ENCODE peak calls at places on chromosomes 7 and 10, in ten cellular contexts. C is activated CD8-positive, alpha-beta T cell treated with anti-CD3 and anti-CD28 coated beads for 36 hours; J is Caki2; O is activated CD4-positive, CD25-positive, alpha-beta regulatory T cell treated with anti-CD3 and anti-CD28 coated beads, Interleukin-2, amount 50 U/mL, for 72 hours; A is NCI-H345; G is RWPE1; Q is non-pigmented ciliary epithelial cell; D is ACHN; M is activated T-helper 1 cell treated with Interleukin-2 at 50 U/mL for 16 hours; N is HFFc6. L is an unnamed sample.
A peak's percentile ranks its signal among the peaks of the same experiment; 100 is the strongest.

GRCh38 chr7:158256091-158256816 is 331.4 kb downstream of the PTPRN2 start:
- DNase-seq in C (no peak), M (no peak), N (no peak), O (no peak), Q (no peak), J (no peak), D (no peak), A (no peak), G (no peak), L (no peak)

GRCh38 chr7:43792471-43792870 is 34.0 kb downstream of the BLVRA start:
- DNase-seq in A (no peak), J (no peak), O (no peak), D (no peak), N (no peak), M (no peak), Q (no peak), G (no peak), C (no peak), L (no peak)

GRCh38 chr10:89297791-89298190 is 4.1 kb upstream of the IFIT2 start:
- DNase-seq in A (no peak), O (no peak), G (no peak), M (no peak), Q (no peak), N (no peak), C (no peak), J (no peak), D (no peak), L (no peak)

GRCh38 chr7:137851361-137851945 is 4.7 kb upstream of the DGKI start:
- DNase-seq in J (no peak), G (no peak), N (no peak), C (no peak), D (no peak), A (no peak), Q (no peak), O (no peak), M (no peak), L (peak; percentile 20)

GRCh38 chr7:120944826-120945562 is 5.6 kb upstream of the ING3 start:
- DNase-seq in A (no peak), Q (no peak), G (no peak), M (no peak), N (no peak), O (no peak), C (no peak), J (no peak), D (no peak), L (no peak)

GRCh38 chr10:114322344-114322743 is 82.0 kb downstream of the AFAP1L2 start:
- DNase-seq in J (no peak), G (no peak), D (no peak), M (no peak), N (no peak), C (no peak), Q (no peak), O (no peak), A (no peak), L (no peak)

GRCh38 chr10:118356628-118357027 is 14.5 kb upstream of the FAM204A start:
- DNase-seq in J (no peak), A (no peak), D (no peak), G (no peak), N (no peak), Q (no peak), O (no peak), C (no peak), M (no peak), L (no peak)

GRCh38 chr7:21969822-21970221 is 24.1 kb upstream of the CDCA7L start:
- DNase-seq in A (no peak), J (no peak), O (no peak), C (no peak), G (no peak), Q (no peak), D (no peak), M (no peak), N (no peak), L (no peak)

GRCh38 chr7:144780071-144780608 is 55.7 kb downstream of the TPK1 start:
- DNase-seq in A (no peak), C (peak; percentile 8), Q (no peak), G (no peak), N (no peak), D (peak; percentile 69), O (no peak), J (no peak), M (no peak), L (no peak)

GRCh38 chr7:157780721-157781120 is 443.9 kb downstream of the DNAJB6 start:
- DNase-seq in M (no peak), G (no peak), J (no peak), C (no peak), O (no peak), D (no peak), Q (no peak), N (no peak), A (no peak), L (no peak)

GRCh38 chr7:30165590-30165989 is 30.8 kb downstream of the MTURN start:
- DNase-seq in O (no peak), D (no peak), M (no peak), A (no peak), Q (no peak), C (no peak), N (no peak), J (no peak), G (no peak), L (no peak)

GRCh38 chr7:142722289-142722794 is 26.9 kb upstream of the PRSS1 start:
- DNase-seq in C (no peak), N (no peak), M (no peak), J (no peak), Q (no peak), D (no peak), G (no peak), A (no peak), O (no peak), L (no peak)

GRCh38 chr7:134571101-134571500 is 22.2 kb downstream of the AKR1B15 start:
- DNase-seq in Q (no peak), D (no peak), J (no peak), N (no peak), C (no peak), M (no peak), O (no peak), G (no peak), A (no peak), L (no peak)

GRCh38 chr10:36303896-36304295 is 661.8 kb upstream of the FZD8 start:
- DNase-seq in M (no peak), A (no peak), O (no peak), J (no peak), D (no peak), C (no peak), G (peak; percentile 11), N (no peak), Q (no peak), L (no peak)

GRCh38 chr10:86964061-86964846 is 4.0 kb upstream of the ADIRF start:
- DNase-seq in N (no peak), O (no peak), J (no peak), G (no peak), A (no peak), M (no peak), Q (no peak), C (no peak), D (no peak), L (no peak)

GRCh38 chr7:98400538-98401427 is at the start of gene BAIAP2L1:
- DNase-seq in G (peak; percentile 97), A (peak; percentile 92), D (peak; percentile 94), M (peak; percentile 72), Q (no peak), O (peak; percentile 76), J (peak; percentile 85), C (peak; percentile 93), N (peak; percentile 52), L (peak; percentile 95)

L was measured in GM03348.